ENCODE peak calls at places on chromosome 15, in seven cellular contexts. One of them, this sample, is unnamed.

GRCh38 chr15:36931434-36931833 is 168.9 kb downstream of the MEIS2 start:
- DNase-seq in central memory CD4-positive, alpha-beta T cell: no peak
- DNase-seq in lower leg skin: no peak
- DNase-seq in foreskin fibroblast: no peak
- DNase-seq in activated CD4-positive, alpha-beta memory T cell treated with anti-CD3 and anti-CD28 coated beads, Interleukin-2, amount 10 ng/mL, durations not matched to agents 7 days and 5 days: no peak
- DNase-seq in stimulated activated CD4-positive, alpha-beta T cell treated with anti-CD3 and anti-CD28 coated beads, Interleukin-12 subunit alpha, Interleukin-12 subunit beta, amount 100 ng/mL, for 48 hours: no peak
- DNase-seq in stimulated activated naive CD4-positive, alpha-beta T cell treated with Interleukin-2 at 50 U/mL for 16 hours: no peak
- DNase-seq in this sample: no peak

GRCh38 chr15:63436872-63437375 is 55.3 kb upstream of the CA12 start:
- DNase-seq in stimulated activated CD4-positive, alpha-beta T cell treated with anti-CD3 and anti-CD28 coated beads, Interleukin-12 subunit alpha, Interleukin-12 subunit beta, amount 100 ng/mL, for 48 hours: peak; percentile 66
- DNase-seq in stimulated activated naive CD4-positive, alpha-beta T cell treated with Interleukin-2 at 50 U/mL for 16 hours: peak; percentile 47
- DNase-seq in lower leg skin: peak; percentile 71
- DNase-seq in central memory CD4-positive, alpha-beta T cell: peak; percentile 78
- DNase-seq in activated CD4-positive, alpha-beta memory T cell treated with anti-CD3 and anti-CD28 coated beads, Interleukin-2, amount 10 ng/mL, durations not matched to agents 7 days and 5 days: peak; percentile 74
- DNase-seq in foreskin fibroblast: peak; percentile 87
- DNase-seq in this sample: peak; percentile 60

GRCh38 chr15:22989576-22990477 is 9.7 kb upstream of the CYFIP1 start:
- DNase-seq in stimulated activated naive CD4-positive, alpha-beta T cell treated with Interleukin-2 at 50 U/mL for 16 hours: no peak
- DNase-seq in lower leg skin: no peak
- DNase-seq in foreskin fibroblast: peak; percentile 41
- DNase-seq in central memory CD4-positive, alpha-beta T cell: no peak
- DNase-seq in activated CD4-positive, alpha-beta memory T cell treated with anti-CD3 and anti-CD28 coated beads, Interleukin-2, amount 10 ng/mL, durations not matched to agents 7 days and 5 days: no peak
- DNase-seq in stimulated activated CD4-positive, alpha-beta T cell treated with anti-CD3 and anti-CD28 coated beads, Interleukin-12 subunit alpha, Interleukin-12 subunit beta, amount 100 ng/mL, for 48 hours: no peak
- DNase-seq in this sample: no peak

GRCh38 chr15:43244092-43244491 is 22.6 kb downstream of the TGM5 start:
- DNase-seq in stimulated activated CD4-positive, alpha-beta T cell treated with anti-CD3 and anti-CD28 coated beads, Interleukin-12 subunit alpha, Interleukin-12 subunit beta, amount 100 ng/mL, for 48 hours: no peak
- DNase-seq in lower leg skin: no peak
- DNase-seq in foreskin fibroblast: no peak
- DNase-seq in activated CD4-positive, alpha-beta memory T cell treated with anti-CD3 and anti-CD28 coated beads, Interleukin-2, amount 10 ng/mL, durations not matched to agents 7 days and 5 days: no peak
- DNase-seq in central memory CD4-positive, alpha-beta T cell: no peak
- DNase-seq in stimulated activated naive CD4-positive, alpha-beta T cell treated with Interleukin-2 at 50 U/mL for 16 hours: no peak
- DNase-seq in this sample: no peak

GRCh38 chr15:65870889-65871533 is 1.7 kb downstream of the RAB11A start:
- DNase-seq in stimulated activated naive CD4-positive, alpha-beta T cell treated with Interleukin-2 at 50 U/mL for 16 hours: no peak
- DNase-seq in lower leg skin: no peak
- DNase-seq in central memory CD4-positive, alpha-beta T cell: no peak
- DNase-seq in activated CD4-positive, alpha-beta memory T cell treated with anti-CD3 and anti-CD28 coated beads, Interleukin-2, amount 10 ng/mL, durations not matched to agents 7 days and 5 days: no peak
- DNase-seq in stimulated activated CD4-positive, alpha-beta T cell treated with anti-CD3 and anti-CD28 coated beads, Interleukin-12 subunit alpha, Interleukin-12 subunit beta, amount 100 ng/mL, for 48 hours: no peak
- DNase-seq in foreskin fibroblast: peak; percentile 62
- DNase-seq in this sample: peak; percentile 33

GRCh38 chr15:95327661-95328060 is 1002.8 kb upstream of the NR2F2 start:
- DNase-seq in activated CD4-positive, alpha-beta memory T cell treated with anti-CD3 and anti-CD28 coated beads, Interleukin-2, amount 10 ng/mL, durations not matched to agents 7 days and 5 days: no peak
- DNase-seq in stimulated activated naive CD4-positive, alpha-beta T cell treated with Interleukin-2 at 50 U/mL for 16 hours: no peak
- DNase-seq in foreskin fibroblast: no peak
- DNase-seq in lower leg skin: no peak
- DNase-seq in central memory CD4-positive, alpha-beta T cell: no peak
- DNase-seq in stimulated activated CD4-positive, alpha-beta T cell treated with anti-CD3 and anti-CD28 coated beads, Interleukin-12 subunit alpha, Interleukin-12 subunit beta, amount 100 ng/mL, for 48 hours: no peak
- DNase-seq in this sample: peak; percentile 86

GRCh38 chr15:96165775-96166174 is 164.7 kb upstream of the NR2F2 start:
- DNase-seq in foreskin fibroblast: no peak
- DNase-seq in activated CD4-positive, alpha-beta memory T cell treated with anti-CD3 and anti-CD28 coated beads, Interleukin-2, amount 10 ng/mL, durations not matched to agents 7 days and 5 days: no peak
- DNase-seq in stimulated activated CD4-positive, alpha-beta T cell treated with anti-CD3 and anti-CD28 coated beads, Interleukin-12 subunit alpha, Interleukin-12 subunit beta, amount 100 ng/mL, for 48 hours: no peak
- DNase-seq in central memory CD4-positive, alpha-beta T cell: no peak
- DNase-seq in stimulated activated naive CD4-positive, alpha-beta T cell treated with Interleukin-2 at 50 U/mL for 16 hours: no peak
- DNase-seq in lower leg skin: no peak
- DNase-seq in this sample: no peak

GRCh38 chr15:93703092-93703785 is 528.1 kb upstream of the MCTP2 start:
- DNase-seq in central memory CD4-positive, alpha-beta T cell: no peak
- DNase-seq in activated CD4-positive, alpha-beta memory T cell treated with anti-CD3 and anti-CD28 coated beads, Interleukin-2, amount 10 ng/mL, durations not matched to agents 7 days and 5 days: no peak
- DNase-seq in stimulated activated naive CD4-positive, alpha-beta T cell treated with Interleukin-2 at 50 U/mL for 16 hours: no peak
- DNase-seq in foreskin fibroblast: no peak
- DNase-seq in lower leg skin: no peak
- DNase-seq in stimulated activated CD4-positive, alpha-beta T cell treated with anti-CD3 and anti-CD28 coated beads, Interleukin-12 subunit alpha, Interleukin-12 subunit beta, amount 100 ng/mL, for 48 hours: no peak
- DNase-seq in this sample: peak; percentile 49

GRCh38 chr15:66851226-66852063 is 149.4 kb downstream of the SMAD6 start:
- DNase-seq in stimulated activated CD4-positive, alpha-beta T cell treated with anti-CD3 and anti-CD28 coated beads, Interleukin-12 subunit alpha, Interleukin-12 subunit beta, amount 100 ng/mL, for 48 hours: peak; percentile 67
- DNase-seq in central memory CD4-positive, alpha-beta T cell: peak; percentile 40
- DNase-seq in lower leg skin: peak; percentile 77
- DNase-seq in foreskin fibroblast: peak; percentile 94
- DNase-seq in stimulated activated naive CD4-positive, alpha-beta T cell treated with Interleukin-2 at 50 U/mL for 16 hours: peak; percentile 62
- DNase-seq in activated CD4-positive, alpha-beta memory T cell treated with anti-CD3 and anti-CD28 coated beads, Interleukin-2, amount 10 ng/mL, durations not matched to agents 7 days and 5 days: peak; percentile 80
- DNase-seq in this sample: peak; percentile 89

GRCh38 chr15:25943831-25944230 is 80.7 kb upstream of the ATP10A start:
- DNase-seq in lower leg skin: no peak
- DNase-seq in activated CD4-positive, alpha-beta memory T cell treated with anti-CD3 and anti-CD28 coated beads, Interleukin-2, amount 10 ng/mL, durations not matched to agents 7 days and 5 days: no peak
- DNase-seq in stimulated activated naive CD4-positive, alpha-beta T cell treated with Interleukin-2 at 50 U/mL for 16 hours: no peak
- DNase-seq in foreskin fibroblast: no peak
- DNase-seq in central memory CD4-positive, alpha-beta T cell: no peak
- DNase-seq in stimulated activated CD4-positive, alpha-beta T cell treated with anti-CD3 and anti-CD28 coated beads, Interleukin-12 subunit alpha, Interleukin-12 subunit beta, amount 100 ng/mL, for 48 hours: no peak
- DNase-seq in this sample: no peak

GRCh38 chr15:31439328-31439727 is 112.7 kb downstream of the KLF13 start:
- DNase-seq in central memory CD4-positive, alpha-beta T cell: no peak
- DNase-seq in activated CD4-positive, alpha-beta memory T cell treated with anti-CD3 and anti-CD28 coated beads, Interleukin-2, amount 10 ng/mL, durations not matched to agents 7 days and 5 days: peak; percentile 46
- DNase-seq in lower leg skin: no peak
- DNase-seq in stimulated activated naive CD4-positive, alpha-beta T cell treated with Interleukin-2 at 50 U/mL for 16 hours: no peak
- DNase-seq in foreskin fibroblast: no peak
- DNase-seq in stimulated activated CD4-positive, alpha-beta T cell treated with anti-CD3 and anti-CD28 coated beads, Interleukin-12 subunit alpha, Interleukin-12 subunit beta, amount 100 ng/mL, for 48 hours: no peak
- DNase-seq in this sample: no peak

GRCh38 chr15:48143856-48144255 is 23.1 kb downstream of the SLC24A5 start:
- DNase-seq in lower leg skin: no peak
- DNase-seq in central memory CD4-positive, alpha-beta T cell: no peak
- DNase-seq in foreskin fibroblast: peak; percentile 26
- DNase-seq in activated CD4-positive, alpha-beta memory T cell treated with anti-CD3 and anti-CD28 coated beads, Interleukin-2, amount 10 ng/mL, durations not matched to agents 7 days and 5 days: no peak
- DNase-seq in stimulated activated CD4-positive, alpha-beta T cell treated with anti-CD3 and anti-CD28 coated beads, Interleukin-12 subunit alpha, Interleukin-12 subunit beta, amount 100 ng/mL, for 48 hours: no peak
- DNase-seq in stimulated activated naive CD4-positive, alpha-beta T cell treated with Interleukin-2 at 50 U/mL for 16 hours: no peak
- DNase-seq in this sample: no peak

GRCh38 chr15:90710436-90710835 is 6.7 kb upstream of the BLM start:
- DNase-seq in activated CD4-positive, alpha-beta memory T cell treated with anti-CD3 and anti-CD28 coated beads, Interleukin-2, amount 10 ng/mL, durations not matched to agents 7 days and 5 days: no peak
- DNase-seq in central memory CD4-positive, alpha-beta T cell: no peak
- DNase-seq in lower leg skin: no peak
- DNase-seq in stimulated activated CD4-positive, alpha-beta T cell treated with anti-CD3 and anti-CD28 coated beads, Interleukin-12 subunit alpha, Interleukin-12 subunit beta, amount 100 ng/mL, for 48 hours: no peak
- DNase-seq in foreskin fibroblast: peak; percentile 15
- DNase-seq in stimulated activated naive CD4-positive, alpha-beta T cell treated with Interleukin-2 at 50 U/mL for 16 hours: no peak
- DNase-seq in this sample: no peak

GRCh38 chr15:76330281-76330680 is 6.3 kb upstream of the ISL2 start:
- DNase-seq in central memory CD4-positive, alpha-beta T cell: no peak
- DNase-seq in foreskin fibroblast: peak; percentile 83
- DNase-seq in lower leg skin: peak; percentile 35
- DNase-seq in stimulated activated naive CD4-positive, alpha-beta T cell treated with Interleukin-2 at 50 U/mL for 16 hours: no peak
- DNase-seq in stimulated activated CD4-positive, alpha-beta T cell treated with anti-CD3 and anti-CD28 coated beads, Interleukin-12 subunit alpha, Interleukin-12 subunit beta, amount 100 ng/mL, for 48 hours: no peak
- DNase-seq in activated CD4-positive, alpha-beta memory T cell treated with anti-CD3 and anti-CD28 coated beads, Interleukin-2, amount 10 ng/mL, durations not matched to agents 7 days and 5 days: no peak
- DNase-seq in this sample: peak; percentile 72

GRCh38 chr15:66389098-66389858 is 2.6 kb downstream of the MAP2K1 start:
- DNase-seq in stimulated activated naive CD4-positive, alpha-beta T cell treated with Interleukin-2 at 50 U/mL for 16 hours: no peak
- DNase-seq in central memory CD4-positive, alpha-beta T cell: peak; percentile 21
- DNase-seq in stimulated activated CD4-positive, alpha-beta T cell treated with anti-CD3 and anti-CD28 coated beads, Interleukin-12 subunit alpha, Interleukin-12 subunit beta, amount 100 ng/mL, for 48 hours: no peak
- DNase-seq in lower leg skin: no peak
- DNase-seq in foreskin fibroblast: no peak
- DNase-seq in activated CD4-positive, alpha-beta memory T cell treated with anti-CD3 and anti-CD28 coated beads, Interleukin-2, amount 10 ng/mL, durations not matched to agents 7 days and 5 days: peak; percentile 73
- DNase-seq in this sample: no peak

GRCh38 chr15:100900136-100900894 is 18.8 kb upstream of the LRRK1 start:
- DNase-seq in foreskin fibroblast: no peak
- DNase-seq in stimulated activated naive CD4-positive, alpha-beta T cell treated with Interleukin-2 at 50 U/mL for 16 hours: no peak
- DNase-seq in stimulated activated CD4-positive, alpha-beta T cell treated with anti-CD3 and anti-CD28 coated beads, Interleukin-12 subunit alpha, Interleukin-12 subunit beta, amount 100 ng/mL, for 48 hours: no peak
- DNase-seq in activated CD4-positive, alpha-beta memory T cell treated with anti-CD3 and anti-CD28 coated beads, Interleukin-2, amount 10 ng/mL, durations not matched to agents 7 days and 5 days: no peak
- DNase-seq in central memory CD4-positive, alpha-beta T cell: no peak
- DNase-seq in lower leg skin: no peak
- DNase-seq in this sample: no peak

GRCh38 chr15:72155021-72155621 is 36.9 kb downstream of the SENP8 start:
- DNase-seq in activated CD4-positive, alpha-beta memory T cell treated with anti-CD3 and anti-CD28 coated beads, Interleukin-2, amount 10 ng/mL, durations not matched to agents 7 days and 5 days: no peak
- DNase-seq in stimulated activated naive CD4-positive, alpha-beta T cell treated with Interleukin-2 at 50 U/mL for 16 hours: no peak
- DNase-seq in lower leg skin: peak; percentile 54
- DNase-seq in stimulated activated CD4-positive, alpha-beta T cell treated with anti-CD3 and anti-CD28 coated beads, Interleukin-12 subunit alpha, Interleukin-12 subunit beta, amount 100 ng/mL, for 48 hours: no peak
- DNase-seq in foreskin fibroblast: peak; percentile 60
- DNase-seq in central memory CD4-positive, alpha-beta T cell: no peak
- DNase-seq in this sample: peak; percentile 68

GRCh38 chr15:71219646-71220045 is 104.4 kb downstream of the THSD4 start:
- DNase-seq in stimulated activated naive CD4-positive, alpha-beta T cell treated with Interleukin-2 at 50 U/mL for 16 hours: no peak
- DNase-seq in central memory CD4-positive, alpha-beta T cell: no peak
- DNase-seq in foreskin fibroblast: peak; percentile 77
- DNase-seq in stimulated activated CD4-positive, alpha-beta T cell treated with anti-CD3 and anti-CD28 coated beads, Interleukin-12 subunit alpha, Interleukin-12 subunit beta, amount 100 ng/mL, for 48 hours: no peak
- DNase-seq in activated CD4-positive, alpha-beta memory T cell treated with anti-CD3 and anti-CD28 coated beads, Interleukin-2, amount 10 ng/mL, durations not matched to agents 7 days and 5 days: no peak
- DNase-seq in lower leg skin: no peak
- DNase-seq in this sample: no peak

GRCh38 chr15:39581501-39582285 is 814 bp downstream of the THBS1 start:
- DNase-seq in central memory CD4-positive, alpha-beta T cell: no peak
- DNase-seq in activated CD4-positive, alpha-beta memory T cell treated with anti-CD3 and anti-CD28 coated beads, Interleukin-2, amount 10 ng/mL, durations not matched to agents 7 days and 5 days: no peak
- DNase-seq in lower leg skin: peak; percentile 43
- DNase-seq in foreskin fibroblast: peak; percentile 79
- DNase-seq in stimulated activated naive CD4-positive, alpha-beta T cell treated with Interleukin-2 at 50 U/mL for 16 hours: no peak
- DNase-seq in stimulated activated CD4-positive, alpha-beta T cell treated with anti-CD3 and anti-CD28 coated beads, Interleukin-12 subunit alpha, Interleukin-12 subunit beta, amount 100 ng/mL, for 48 hours: no peak
- DNase-seq in this sample: peak; percentile 81

GRCh38 chr15:39172380-39173281 is 408.2 kb upstream of the THBS1 start:
- DNase-seq in stimulated activated CD4-positive, alpha-beta T cell treated with anti-CD3 and anti-CD28 coated beads, Interleukin-12 subunit alpha, Interleukin-12 subunit beta, amount 100 ng/mL, for 48 hours: no peak
- DNase-seq in central memory CD4-positive, alpha-beta T cell: no peak
- DNase-seq in lower leg skin: no peak
- DNase-seq in foreskin fibroblast: peak; percentile 52
- DNase-seq in activated CD4-positive, alpha-beta memory T cell treated with anti-CD3 and anti-CD28 coated beads, Interleukin-2, amount 10 ng/mL, durations not matched to agents 7 days and 5 days: no peak
- DNase-seq in stimulated activated naive CD4-positive, alpha-beta T cell treated with Interleukin-2 at 50 U/mL for 16 hours: no peak
- DNase-seq in this sample: no peak

GRCh38 chr15:89451846-89452245 is 44.5 kb downstream of the RHCG start:
- DNase-seq in foreskin fibroblast: no peak
- DNase-seq in activated CD4-positive, alpha-beta memory T cell treated with anti-CD3 and anti-CD28 coated beads, Interleukin-2, amount 10 ng/mL, durations not matched to agents 7 days and 5 days: no peak
- DNase-seq in stimulated activated CD4-positive, alpha-beta T cell treated with anti-CD3 and anti-CD28 coated beads, Interleukin-12 subunit alpha, Interleukin-12 subunit beta, amount 100 ng/mL, for 48 hours: no peak
- DNase-seq in central memory CD4-positive, alpha-beta T cell: no peak
- DNase-seq in lower leg skin: no peak
- DNase-seq in stimulated activated naive CD4-positive, alpha-beta T cell treated with Interleukin-2 at 50 U/mL for 16 hours: no peak
- DNase-seq in this sample: no peak

GRCh38 chr15:69403611-69404010 is 10.5 kb upstream of the KIF23 start:
- DNase-seq in stimulated activated naive CD4-positive, alpha-beta T cell treated with Interleukin-2 at 50 U/mL for 16 hours: no peak
- DNase-seq in stimulated activated CD4-positive, alpha-beta T cell treated with anti-CD3 and anti-CD28 coated beads, Interleukin-12 subunit alpha, Interleukin-12 subunit beta, amount 100 ng/mL, for 48 hours: no peak
- DNase-seq in lower leg skin: no peak
- DNase-seq in central memory CD4-positive, alpha-beta T cell: no peak
- DNase-seq in activated CD4-positive, alpha-beta memory T cell treated with anti-CD3 and anti-CD28 coated beads, Interleukin-2, amount 10 ng/mL, durations not matched to agents 7 days and 5 days: no peak
- DNase-seq in foreskin fibroblast: peak; percentile 89
- DNase-seq in this sample: no peak

GRCh38 chr15:89105147-89105546 is 16.9 kb downstream of the ABHD2 start:
- DNase-seq in activated CD4-positive, alpha-beta memory T cell treated with anti-CD3 and anti-CD28 coated beads, Interleukin-2, amount 10 ng/mL, durations not matched to agents 7 days and 5 days: no peak
- DNase-seq in central memory CD4-positive, alpha-beta T cell: no peak
- DNase-seq in lower leg skin: no peak
- DNase-seq in stimulated activated naive CD4-positive, alpha-beta T cell treated with Interleukin-2 at 50 U/mL for 16 hours: no peak
- DNase-seq in foreskin fibroblast: peak; percentile 96
- DNase-seq in stimulated activated CD4-positive, alpha-beta T cell treated with anti-CD3 and anti-CD28 coated beads, Interleukin-12 subunit alpha, Interleukin-12 subunit beta, amount 100 ng/mL, for 48 hours: no peak
- DNase-seq in this sample: no peak

GRCh38 chr15:95051881-95052280 is 820.5 kb downstream of the MCTP2 start:
- DNase-seq in foreskin fibroblast: peak; percentile 63
- DNase-seq in stimulated activated naive CD4-positive, alpha-beta T cell treated with Interleukin-2 at 50 U/mL for 16 hours: no peak
- DNase-seq in central memory CD4-positive, alpha-beta T cell: no peak
- DNase-seq in lower leg skin: no peak
- DNase-seq in stimulated activated CD4-positive, alpha-beta T cell treated with anti-CD3 and anti-CD28 coated beads, Interleukin-12 subunit alpha, Interleukin-12 subunit beta, amount 100 ng/mL, for 48 hours: no peak
- DNase-seq in activated CD4-positive, alpha-beta memory T cell treated with anti-CD3 and anti-CD28 coated beads, Interleukin-2, amount 10 ng/mL, durations not matched to agents 7 days and 5 days: no peak
- DNase-seq in this sample: no peak

GRCh38 chr15:51736069-51736468 is 1.4 kb downstream of the LYSMD2 start:
- DNase-seq in foreskin fibroblast: peak; percentile 58
- DNase-seq in central memory CD4-positive, alpha-beta T cell: no peak
- DNase-seq in lower leg skin: no peak
- DNase-seq in activated CD4-positive, alpha-beta memory T cell treated with anti-CD3 and anti-CD28 coated beads, Interleukin-2, amount 10 ng/mL, durations not matched to agents 7 days and 5 days: no peak
- DNase-seq in stimulated activated CD4-positive, alpha-beta T cell treated with anti-CD3 and anti-CD28 coated beads, Interleukin-12 subunit alpha, Interleukin-12 subunit beta, amount 100 ng/mL, for 48 hours: no peak
- DNase-seq in stimulated activated naive CD4-positive, alpha-beta T cell treated with Interleukin-2 at 50 U/mL for 16 hours: peak; percentile 10
- DNase-seq in this sample: no peak

GRCh38 chr15:75195122-75195765 is 6.4 kb upstream of the C15orf39 start:
- DNase-seq in central memory CD4-positive, alpha-beta T cell: no peak
- DNase-seq in lower leg skin: no peak
- DNase-seq in activated CD4-positive, alpha-beta memory T cell treated with anti-CD3 and anti-CD28 coated beads, Interleukin-2, amount 10 ng/mL, durations not matched to agents 7 days and 5 days: no peak
- DNase-seq in foreskin fibroblast: no peak
- DNase-seq in stimulated activated naive CD4-positive, alpha-beta T cell treated with Interleukin-2 at 50 U/mL for 16 hours: no peak
- DNase-seq in stimulated activated CD4-positive, alpha-beta T cell treated with anti-CD3 and anti-CD28 coated beads, Interleukin-12 subunit alpha, Interleukin-12 subunit beta, amount 100 ng/mL, for 48 hours: no peak
- DNase-seq in this sample: peak; percentile 80

GRCh38 chr15:65115542-65115941 is 542 bp upstream of the UBAP1L start:
- DNase-seq in stimulated activated naive CD4-positive, alpha-beta T cell treated with Interleukin-2 at 50 U/mL for 16 hours: no peak
- DNase-seq in lower leg skin: no peak
- DNase-seq in central memory CD4-positive, alpha-beta T cell: no peak
- DNase-seq in foreskin fibroblast: peak; percentile 30
- DNase-seq in activated CD4-positive, alpha-beta memory T cell treated with anti-CD3 and anti-CD28 coated beads, Interleukin-2, amount 10 ng/mL, durations not matched to agents 7 days and 5 days: no peak
- DNase-seq in stimulated activated CD4-positive, alpha-beta T cell treated with anti-CD3 and anti-CD28 coated beads, Interleukin-12 subunit alpha, Interleukin-12 subunit beta, amount 100 ng/mL, for 48 hours: no peak
- DNase-seq in this sample: no peak

GRCh38 chr15:77019476-77020331 is 24.8 kb downstream of the PSTPIP1 start:
- DNase-seq in foreskin fibroblast: no peak
- DNase-seq in activated CD4-positive, alpha-beta memory T cell treated with anti-CD3 and anti-CD28 coated beads, Interleukin-2, amount 10 ng/mL, durations not matched to agents 7 days and 5 days: no peak
- DNase-seq in stimulated activated naive CD4-positive, alpha-beta T cell treated with Interleukin-2 at 50 U/mL for 16 hours: peak; percentile 25
- DNase-seq in stimulated activated CD4-positive, alpha-beta T cell treated with anti-CD3 and anti-CD28 coated beads, Interleukin-12 subunit alpha, Interleukin-12 subunit beta, amount 100 ng/mL, for 48 hours: no peak
- DNase-seq in central memory CD4-positive, alpha-beta T cell: no peak
- DNase-seq in lower leg skin: no peak
- DNase-seq in this sample: peak; percentile 88

GRCh38 chr15:93771429-93772020 is 459.8 kb upstream of the MCTP2 start:
- DNase-seq in stimulated activated naive CD4-positive, alpha-beta T cell treated with Interleukin-2 at 50 U/mL for 16 hours: no peak
- DNase-seq in lower leg skin: no peak
- DNase-seq in activated CD4-positive, alpha-beta memory T cell treated with anti-CD3 and anti-CD28 coated beads, Interleukin-2, amount 10 ng/mL, durations not matched to agents 7 days and 5 days: no peak
- DNase-seq in stimulated activated CD4-positive, alpha-beta T cell treated with anti-CD3 and anti-CD28 coated beads, Interleukin-12 subunit alpha, Interleukin-12 subunit beta, amount 100 ng/mL, for 48 hours: no peak
- DNase-seq in central memory CD4-positive, alpha-beta T cell: no peak
- DNase-seq in foreskin fibroblast: no peak
- DNase-seq in this sample: no peak

GRCh38 chr15:57436961-57437360 is 60.7 kb downstream of the CGNL1 start:
- DNase-seq in lower leg skin: no peak
- DNase-seq in central memory CD4-positive, alpha-beta T cell: no peak
- DNase-seq in foreskin fibroblast: peak; percentile 9
- DNase-seq in stimulated activated CD4-positive, alpha-beta T cell treated with anti-CD3 and anti-CD28 coated beads, Interleukin-12 subunit alpha, Interleukin-12 subunit beta, amount 100 ng/mL, for 48 hours: no peak
- DNase-seq in stimulated activated naive CD4-positive, alpha-beta T cell treated with Interleukin-2 at 50 U/mL for 16 hours: no peak
- DNase-seq in activated CD4-positive, alpha-beta memory T cell treated with anti-CD3 and anti-CD28 coated beads, Interleukin-2, amount 10 ng/mL, durations not matched to agents 7 days and 5 days: no peak
- DNase-seq in this sample: no peak

GRCh38 chr15:60945196-60945595 is 283.9 kb downstream of the RORA start:
- DNase-seq in stimulated activated naive CD4-positive, alpha-beta T cell treated with Interleukin-2 at 50 U/mL for 16 hours: no peak
- DNase-seq in central memory CD4-positive, alpha-beta T cell: no peak
- DNase-seq in stimulated activated CD4-positive, alpha-beta T cell treated with anti-CD3 and anti-CD28 coated beads, Interleukin-12 subunit alpha, Interleukin-12 subunit beta, amount 100 ng/mL, for 48 hours: no peak
- DNase-seq in activated CD4-positive, alpha-beta memory T cell treated with anti-CD3 and anti-CD28 coated beads, Interleukin-2, amount 10 ng/mL, durations not matched to agents 7 days and 5 days: no peak
- DNase-seq in lower leg skin: no peak
- DNase-seq in foreskin fibroblast: no peak
- DNase-seq in this sample: no peak

GRCh38 chr15:76932090-76932966 is 779 bp downstream of the RCN2 start:
- DNase-seq in lower leg skin: no peak
- DNase-seq in activated CD4-positive, alpha-beta memory T cell treated with anti-CD3 and anti-CD28 coated beads, Interleukin-2, amount 10 ng/mL, durations not matched to agents 7 days and 5 days: no peak
- DNase-seq in foreskin fibroblast: peak; percentile 34
- DNase-seq in stimulated activated CD4-positive, alpha-beta T cell treated with anti-CD3 and anti-CD28 coated beads, Interleukin-12 subunit alpha, Interleukin-12 subunit beta, amount 100 ng/mL, for 48 hours: no peak
- DNase-seq in stimulated activated naive CD4-positive, alpha-beta T cell treated with Interleukin-2 at 50 U/mL for 16 hours: no peak
- DNase-seq in central memory CD4-positive, alpha-beta T cell: peak; percentile 3
- DNase-seq in this sample: peak; percentile 38

GRCh38 chr15:52790941-52791751 is 1.0 kb upstream of the ONECUT1 start:
- DNase-seq in stimulated activated naive CD4-positive, alpha-beta T cell treated with Interleukin-2 at 50 U/mL for 16 hours: no peak
- DNase-seq in lower leg skin: no peak
- DNase-seq in activated CD4-positive, alpha-beta memory T cell treated with anti-CD3 and anti-CD28 coated beads, Interleukin-2, amount 10 ng/mL, durations not matched to agents 7 days and 5 days: no peak
- DNase-seq in central memory CD4-positive, alpha-beta T cell: no peak
- DNase-seq in stimulated activated CD4-positive, alpha-beta T cell treated with anti-CD3 and anti-CD28 coated beads, Interleukin-12 subunit alpha, Interleukin-12 subunit beta, amount 100 ng/mL, for 48 hours: no peak
- DNase-seq in foreskin fibroblast: peak; percentile 35
- DNase-seq in this sample: peak; percentile 6

GRCh38 chr15:52787123-52787503 is 3.0 kb downstream of the ONECUT1 start:
- DNase-seq in activated CD4-positive, alpha-beta memory T cell treated with anti-CD3 and anti-CD28 coated beads, Interleukin-2, amount 10 ng/mL, durations not matched to agents 7 days and 5 days: no peak
- DNase-seq in central memory CD4-positive, alpha-beta T cell: no peak
- DNase-seq in lower leg skin: no peak
- DNase-seq in stimulated activated CD4-positive, alpha-beta T cell treated with anti-CD3 and anti-CD28 coated beads, Interleukin-12 subunit alpha, Interleukin-12 subunit beta, amount 100 ng/mL, for 48 hours: no peak
- DNase-seq in foreskin fibroblast: no peak
- DNase-seq in stimulated activated naive CD4-positive, alpha-beta T cell treated with Interleukin-2 at 50 U/mL for 16 hours: no peak
- DNase-seq in this sample: peak; percentile 29

GRCh38 chr15:35696767-35697231 is 150.8 kb upstream of the DPH6 start:
- DNase-seq in lower leg skin: no peak
- DNase-seq in foreskin fibroblast: peak; percentile 80
- DNase-seq in activated CD4-positive, alpha-beta memory T cell treated with anti-CD3 and anti-CD28 coated beads, Interleukin-2, amount 10 ng/mL, durations not matched to agents 7 days and 5 days: no peak
- DNase-seq in stimulated activated naive CD4-positive, alpha-beta T cell treated with Interleukin-2 at 50 U/mL for 16 hours: no peak
- DNase-seq in stimulated activated CD4-positive, alpha-beta T cell treated with anti-CD3 and anti-CD28 coated beads, Interleukin-12 subunit alpha, Interleukin-12 subunit beta, amount 100 ng/mL, for 48 hours: no peak
- DNase-seq in central memory CD4-positive, alpha-beta T cell: no peak
- DNase-seq in this sample: no peak

GRCh38 chr15:67004142-67004541 is 61.3 kb upstream of the SMAD3 start:
- DNase-seq in central memory CD4-positive, alpha-beta T cell: no peak
- DNase-seq in stimulated activated CD4-positive, alpha-beta T cell treated with anti-CD3 and anti-CD28 coated beads, Interleukin-12 subunit alpha, Interleukin-12 subunit beta, amount 100 ng/mL, for 48 hours: no peak
- DNase-seq in activated CD4-positive, alpha-beta memory T cell treated with anti-CD3 and anti-CD28 coated beads, Interleukin-2, amount 10 ng/mL, durations not matched to agents 7 days and 5 days: no peak
- DNase-seq in lower leg skin: no peak
- DNase-seq in foreskin fibroblast: no peak
- DNase-seq in stimulated activated naive CD4-positive, alpha-beta T cell treated with Interleukin-2 at 50 U/mL for 16 hours: no peak
- DNase-seq in this sample: no peak

GRCh38 chr15:101522091-101522490 is 32.6 kb upstream of the PCSK6 start:
- DNase-seq in central memory CD4-positive, alpha-beta T cell: no peak
- DNase-seq in lower leg skin: no peak
- DNase-seq in stimulated activated naive CD4-positive, alpha-beta T cell treated with Interleukin-2 at 50 U/mL for 16 hours: no peak
- DNase-seq in stimulated activated CD4-positive, alpha-beta T cell treated with anti-CD3 and anti-CD28 coated beads, Interleukin-12 subunit alpha, Interleukin-12 subunit beta, amount 100 ng/mL, for 48 hours: no peak
- DNase-seq in foreskin fibroblast: no peak
- DNase-seq in activated CD4-positive, alpha-beta memory T cell treated with anti-CD3 and anti-CD28 coated beads, Interleukin-2, amount 10 ng/mL, durations not matched to agents 7 days and 5 days: no peak
- DNase-seq in this sample: no peak